ENCODE peak calls at places on chromosomes 11 and 22, in nine cellular contexts. One of them, this sample, is unnamed.

GRCh38 chr11:111911563-111912401 is at the start of gene CRYAB:
- DNase-seq in GM03348: peak
- DNase-seq in naive thymus-derived CD8-positive, alpha-beta T cell: no peak
- DNase-seq in sciatic nerve: peak
- DNase-seq in posterior vena cava: peak
- DNase-seq in AG08395: peak
- DNase-seq in stimulated activated effector memory CD8-positive, alpha-beta T cell treated with anti-CD3 and anti-CD28 coated beads, Interleukin-12 subunit alpha, Interleukin-12 subunit beta, amount 100 ng/mL, for 72 hours: peak
- DNase-seq in GM10248: no peak
- DNase-seq in substantia nigra: peak
- DNase-seq in this sample: peak

GRCh38 chr22:37457093-37457893 is 28.9 kb downstream of the MFNG start:
- DNase-seq in substantia nigra: peak
- DNase-seq in GM10248: peak
- DNase-seq in GM03348: peak
- DNase-seq in sciatic nerve: peak
- DNase-seq in naive thymus-derived CD8-positive, alpha-beta T cell: peak
- DNase-seq in stimulated activated effector memory CD8-positive, alpha-beta T cell treated with anti-CD3 and anti-CD28 coated beads, Interleukin-12 subunit alpha, Interleukin-12 subunit beta, amount 100 ng/mL, for 72 hours: peak
- DNase-seq in posterior vena cava: peak
- DNase-seq in AG08395: peak
- DNase-seq in this sample: peak

GRCh38 chr11:44793350-44794090 is 66.8 kb downstream of the TSPAN18 start:
- DNase-seq in sciatic nerve: no peak
- DNase-seq in AG08395: no peak
- DNase-seq in GM03348: no peak
- DNase-seq in GM10248: no peak
- DNase-seq in posterior vena cava: no peak
- DNase-seq in naive thymus-derived CD8-positive, alpha-beta T cell: no peak
- DNase-seq in stimulated activated effector memory CD8-positive, alpha-beta T cell treated with anti-CD3 and anti-CD28 coated beads, Interleukin-12 subunit alpha, Interleukin-12 subunit beta, amount 100 ng/mL, for 72 hours: no peak
- DNase-seq in substantia nigra: no peak
- DNase-seq in this sample: no peak

GRCh38 chr11:102456381-102456780 is 3.8 kb upstream of the TMEM123 start:
- DNase-seq in substantia nigra: no peak
- DNase-seq in GM10248: no peak
- DNase-seq in stimulated activated effector memory CD8-positive, alpha-beta T cell treated with anti-CD3 and anti-CD28 coated beads, Interleukin-12 subunit alpha, Interleukin-12 subunit beta, amount 100 ng/mL, for 72 hours: no peak
- DNase-seq in GM03348: peak
- DNase-seq in sciatic nerve: no peak
- DNase-seq in posterior vena cava: no peak
- DNase-seq in naive thymus-derived CD8-positive, alpha-beta T cell: no peak
- DNase-seq in AG08395: no peak
- DNase-seq in this sample: no peak

GRCh38 chr11:16511109-16511806 is 154.9 kb upstream of the SOX6 start:
- DNase-seq in posterior vena cava: no peak
- DNase-seq in AG08395: no peak
- DNase-seq in GM03348: no peak
- DNase-seq in stimulated activated effector memory CD8-positive, alpha-beta T cell treated with anti-CD3 and anti-CD28 coated beads, Interleukin-12 subunit alpha, Interleukin-12 subunit beta, amount 100 ng/mL, for 72 hours: no peak
- DNase-seq in substantia nigra: no peak
- DNase-seq in naive thymus-derived CD8-positive, alpha-beta T cell: no peak
- DNase-seq in GM10248: no peak
- DNase-seq in sciatic nerve: no peak
- DNase-seq in this sample: no peak

GRCh38 chr22:38325575-38325974 is 8.3 kb upstream of the CSNK1E start:
- DNase-seq in naive thymus-derived CD8-positive, alpha-beta T cell: no peak
- DNase-seq in GM10248: no peak
- DNase-seq in substantia nigra: no peak
- DNase-seq in sciatic nerve: no peak
- DNase-seq in GM03348: no peak
- DNase-seq in AG08395: no peak
- DNase-seq in stimulated activated effector memory CD8-positive, alpha-beta T cell treated with anti-CD3 and anti-CD28 coated beads, Interleukin-12 subunit alpha, Interleukin-12 subunit beta, amount 100 ng/mL, for 72 hours: no peak
- DNase-seq in posterior vena cava: no peak
- DNase-seq in this sample: no peak

GRCh38 chr11:68461284-68461861 is 821 bp downstream of the PPP6R3 start:
- DNase-seq in sciatic nerve: no peak
- DNase-seq in stimulated activated effector memory CD8-positive, alpha-beta T cell treated with anti-CD3 and anti-CD28 coated beads, Interleukin-12 subunit alpha, Interleukin-12 subunit beta, amount 100 ng/mL, for 72 hours: peak
- DNase-seq in GM03348: peak
- DNase-seq in AG08395: no peak
- DNase-seq in substantia nigra: no peak
- DNase-seq in GM10248: peak
- DNase-seq in naive thymus-derived CD8-positive, alpha-beta T cell: peak
- DNase-seq in posterior vena cava: no peak
- DNase-seq in this sample: no peak

GRCh38 chr11:111542606-111543275 is 2.2 kb downstream of the LAYN start:
- DNase-seq in substantia nigra: no peak
- DNase-seq in AG08395: no peak
- DNase-seq in stimulated activated effector memory CD8-positive, alpha-beta T cell treated with anti-CD3 and anti-CD28 coated beads, Interleukin-12 subunit alpha, Interleukin-12 subunit beta, amount 100 ng/mL, for 72 hours: no peak
- DNase-seq in GM10248: no peak
- DNase-seq in posterior vena cava: no peak
- DNase-seq in naive thymus-derived CD8-positive, alpha-beta T cell: peak
- DNase-seq in sciatic nerve: no peak
- DNase-seq in GM03348: no peak
- DNase-seq in this sample: no peak

GRCh38 chr11:116984589-116984988 is 113.6 kb downstream of the SIK3 start:
- DNase-seq in posterior vena cava: no peak
- DNase-seq in AG08395: peak
- DNase-seq in stimulated activated effector memory CD8-positive, alpha-beta T cell treated with anti-CD3 and anti-CD28 coated beads, Interleukin-12 subunit alpha, Interleukin-12 subunit beta, amount 100 ng/mL, for 72 hours: no peak
- DNase-seq in sciatic nerve: no peak
- DNase-seq in GM03348: peak
- DNase-seq in substantia nigra: no peak
- DNase-seq in GM10248: no peak
- DNase-seq in naive thymus-derived CD8-positive, alpha-beta T cell: no peak
- DNase-seq in this sample: no peak

GRCh38 chr11:129696309-129696989 is 119.2 kb upstream of the TMEM45B start:
- DNase-seq in AG08395: no peak
- DNase-seq in substantia nigra: no peak
- DNase-seq in GM10248: peak
- DNase-seq in sciatic nerve: no peak
- DNase-seq in naive thymus-derived CD8-positive, alpha-beta T cell: no peak
- DNase-seq in posterior vena cava: no peak
- DNase-seq in stimulated activated effector memory CD8-positive, alpha-beta T cell treated with anti-CD3 and anti-CD28 coated beads, Interleukin-12 subunit alpha, Interleukin-12 subunit beta, amount 100 ng/mL, for 72 hours: no peak
- DNase-seq in GM03348: no peak
- DNase-seq in this sample: no peak

GRCh38 chr11:45085657-45086501 is 60.6 kb upstream of the PRDM11 start:
- DNase-seq in GM10248: no peak
- DNase-seq in stimulated activated effector memory CD8-positive, alpha-beta T cell treated with anti-CD3 and anti-CD28 coated beads, Interleukin-12 subunit alpha, Interleukin-12 subunit beta, amount 100 ng/mL, for 72 hours: no peak
- DNase-seq in naive thymus-derived CD8-positive, alpha-beta T cell: no peak
- DNase-seq in AG08395: no peak
- DNase-seq in posterior vena cava: no peak
- DNase-seq in substantia nigra: no peak
- DNase-seq in GM03348: no peak
- DNase-seq in sciatic nerve: no peak
- DNase-seq in this sample: no peak

GRCh38 chr11:77959434-77959833 is 35.0 kb downstream of the INTS4 start:
- DNase-seq in posterior vena cava: no peak
- DNase-seq in GM03348: no peak
- DNase-seq in substantia nigra: no peak
- DNase-seq in GM10248: no peak
- DNase-seq in sciatic nerve: no peak
- DNase-seq in naive thymus-derived CD8-positive, alpha-beta T cell: no peak
- DNase-seq in AG08395: no peak
- DNase-seq in stimulated activated effector memory CD8-positive, alpha-beta T cell treated with anti-CD3 and anti-CD28 coated beads, Interleukin-12 subunit alpha, Interleukin-12 subunit beta, amount 100 ng/mL, for 72 hours: no peak
- DNase-seq in this sample: no peak

GRCh38 chr11:97702948-97703347 is 1313.1 kb downstream of the JRKL start:
- DNase-seq in substantia nigra: no peak
- DNase-seq in naive thymus-derived CD8-positive, alpha-beta T cell: no peak
- DNase-seq in GM03348: no peak
- DNase-seq in stimulated activated effector memory CD8-positive, alpha-beta T cell treated with anti-CD3 and anti-CD28 coated beads, Interleukin-12 subunit alpha, Interleukin-12 subunit beta, amount 100 ng/mL, for 72 hours: no peak
- DNase-seq in sciatic nerve: no peak
- DNase-seq in GM10248: no peak
- DNase-seq in AG08395: no peak
- DNase-seq in posterior vena cava: no peak
- DNase-seq in this sample: no peak

This sample was measured in right atrium auricular region.